ENCODE peak calls at places on chromosomes 11 and 22, in six cellular contexts. S is H1, T is A549, Y is ovary, W is transverse colon, H is K562. Z is an unnamed sample.

GRCh38 chr11:11856638-11857037 is 14.9 kb downstream of the USP47 start:
- DNase-seq in H (no peak), W (no peak), T (no peak), S (no peak), Y (no peak), Z (no peak)

GRCh38 chr11:119371778-119372182 is 9.7 kb downstream of the USP2 start:
- DNase-seq in Y (no peak), T (peak; percentile 39), W (no peak), H (no peak), S (no peak), Z (no peak)

GRCh38 chr22:24414523-24414922 is 12.9 kb upstream of the ADORA2A start:
- DNase-seq in S (peak; percentile 40), T (no peak), Y (peak; percentile 16), H (no peak), W (no peak), Z (no peak)

GRCh38 chr11:59418151-59418550 is 8.1 kb downstream of the OR5A2 start:
- DNase-seq in T (no peak), H (no peak), S (no peak), W (no peak), Y (no peak), Z (no peak)

GRCh38 chr22:30318773-30319419 is 7.8 kb downstream of the TBC1D10A start:
- DNase-seq in Y (no peak), S (no peak), W (no peak), H (no peak), T (no peak), Z (no peak)

GRCh38 chr11:59510917-59511589 is at the start of gene OR4D9:
- DNase-seq in Y (no peak), W (no peak), S (no peak), T (no peak), H (no peak), Z (no peak)

GRCh38 chr22:42932857-42933782 is 76.0 kb upstream of the ARFGAP3 start:
- DNase-seq in T (no peak), W (no peak), S (no peak), Y (no peak), H (peak; percentile 51), Z (peak; percentile 63)

GRCh38 chr11:112965601-112966125 is 4.4 kb downstream of the NCAM1 start:
- DNase-seq in W (no peak), S (no peak), Y (no peak), T (no peak), H (no peak), Z (no peak)

GRCh38 chr11:13329670-13330401 is 52.2 kb downstream of the BMAL1 start:
- DNase-seq in Y (no peak), T (no peak), W (no peak), H (no peak), S (no peak), Z (peak; percentile 79)

GRCh38 chr22:41478473-41478872 is 9.6 kb downstream of the ACO2 start:
- DNase-seq in W (no peak), T (no peak), S (no peak), H (no peak), Y (no peak), Z (no peak)

DNA sequence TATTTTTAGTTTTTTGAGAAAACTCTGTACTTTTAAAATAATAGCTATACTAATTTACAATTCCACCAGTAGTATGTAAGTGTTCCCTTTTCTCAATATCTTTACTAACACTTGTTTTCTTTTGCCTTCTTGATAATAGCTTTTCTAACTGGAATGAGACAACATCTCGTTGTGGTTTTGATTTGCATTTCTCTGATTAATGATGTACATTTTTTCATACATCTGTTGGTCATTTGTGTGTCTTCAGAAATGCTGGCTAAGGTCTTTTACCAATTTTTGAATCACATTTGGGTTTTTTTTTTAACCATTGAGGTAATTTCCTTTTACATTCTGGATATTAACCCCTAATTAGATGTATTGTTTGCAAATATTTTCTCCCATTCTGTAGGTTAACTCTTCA is 258.9 kb downstream of the DYNC2H1 start:
- DNase-seq in W (no peak), H (no peak), S (no peak), T (no peak), Y (no peak), Z (no peak)
- TF ChIP-seq EP300 in W (no peak), H (no peak), S (no peak), T (no peak), Y (no peak), Z (no peak)

DNA sequence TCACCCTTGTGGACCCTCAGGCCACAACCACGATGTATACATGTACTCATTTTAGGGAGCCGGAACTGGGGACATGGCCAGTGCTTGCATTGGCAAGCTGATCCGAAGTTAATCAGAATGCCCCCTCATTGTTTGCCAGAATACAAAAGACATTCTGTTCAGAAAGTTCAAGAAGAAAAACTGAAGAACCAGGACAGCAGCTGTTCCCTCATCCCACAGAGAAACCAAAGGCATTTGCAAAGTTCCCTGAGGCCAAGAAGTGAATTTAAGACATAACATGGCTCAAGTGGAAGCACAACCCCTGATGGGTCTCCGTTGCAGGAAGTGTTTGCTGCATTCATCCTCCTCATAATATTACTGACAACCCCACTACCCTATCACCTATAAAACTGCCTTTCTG is 101.8 kb upstream of the AKIP1 start:
- DNase-seq in S (no peak), H (no peak), T (no peak), Y (no peak), W (no peak), Z (no peak)
- H3K4me1 ChIP-seq in S (peaks cover 22% of the 10 kb centered on the region), H (peaks cover 5% of the 10 kb centered on the region), T (peaks cover 29% of the 10 kb centered on the region), Y (peaks cover 30% of the 10 kb centered on the region), W (peaks cover 75% of the 10 kb centered on the region), Z (peaks cover 85% of the 10 kb centered on the region)

GRCh38 chr22:49934144-49934890 is 15.9 kb downstream of the CRELD2 start:
- DNase-seq in W (peak; percentile 75), S (no peak), Y (peak; percentile 71), T (no peak), H (peak; percentile 52), Z (peak; percentile 95)
- TF ChIP-seq POLR2A in W (no peak), S (no peak), Y (no peak), T (no peak), H (no peak), Z (peak; percentile 79)

GRCh38 chr11:122022646-122023045 is 93.4 kb downstream of the BLID start:
- DNase-seq in Y (no peak), T (no peak), H (no peak), W (no peak), S (no peak), Z (no peak)
- TF ChIP-seq EP300 in Y (no peak), T (no peak), H (no peak), W (no peak), S (no peak), Z (no peak)

GRCh38 chr22:26481112-26481693 is 2.4 kb downstream of the HPS4 start:
- DNase-seq in H (no peak), Y (no peak), W (no peak), T (no peak), S (no peak), Z (no peak)
- H3K4me1 ChIP-seq in H (peaks cover 14% of the 10 kb centered on the region), Y (peaks cover 14% of the 10 kb centered on the region), W (peaks cover 65% of the 10 kb centered on the region), T (peaks cover 17% of the 10 kb centered on the region), S (peaks cover 14% of the 10 kb centered on the region), Z (peaks cover 49% of the 10 kb centered on the region)

GRCh38 chr11:86244522-86245368 is at the start of gene EED:
- DNase-seq in T (peak; percentile 97), H (peak; percentile 91), S (peak; percentile 94), Y (peak; percentile 96), W (peak; percentile 96), Z (peak; percentile 95)
- TF ChIP-seq POLR2A in T (peak; percentile 88), H (peak; percentile 96), S (peak; percentile 96), Y (peak; percentile 79), W (peak; percentile 79), Z (peak; percentile 41)

GRCh38 chr11:36078686-36079055 is 134.8 kb downstream of the LDLRAD3 start:
- DNase-seq in T (no peak), S (no peak), Y (no peak), H (no peak), W (no peak), Z (no peak)
- TF ChIP-seq EP300 in T (no peak), S (no peak), Y (no peak), H (no peak), W (no peak), Z (no peak)

GRCh38 chr22:21738081-21738480 is 2.5 kb upstream of the YPEL1 start:
- DNase-seq in H (no peak), S (no peak), Y (no peak), W (no peak), T (no peak), Z (no peak)
- H3K4me1 ChIP-seq in H (peaks cover 29% of the 10 kb centered on the region), S (no peaks in the 10 kb centered on the region), Y (peaks cover 4% of the 10 kb centered on the region), W (peaks cover 17% of the 10 kb centered on the region), T (peaks cover 4% of the 10 kb centered on the region), Z (peaks cover 9% of the 10 kb centered on the region)

Z was measured in upper lobe of left lung.